ENCODE peak calls at places on chromosomes 4 and X, in ten cellular contexts. E is spleen, T is GM23338, X is transverse colon, Y is HepG2, W is prostate gland, Q is GM12891, C is breast epithelium, B is H1, Z is SK-N-SH. I is an unnamed sample.
A peak's percentile ranks its signal among the peaks of the same experiment; 100 is the strongest.

GRCh38 chr4:5821665-5822358 is 71.1 kb downstream of the CRMP1 start:
- DNase-seq in B (peak; percentile 92), Z (peak; percentile 68), E (peak; percentile 63), C (no peak), W (no peak), X (no peak), Y (no peak), T (peak; percentile 76), Q (no peak), I (no peak)

GRCh38 chr4:24730256-24731001 is 64.9 kb upstream of the SOD3 start:
- DNase-seq in T (no peak), W (no peak), E (no peak), C (no peak), Q (no peak), B (peak; percentile 40), Z (no peak), X (peak; percentile 18), Y (no peak), I (peak; percentile 70)

GRCh38 chr4:37882665-37883296 is 8.1 kb upstream of the TBC1D1 start:
- DNase-seq in Q (no peak), T (peak; percentile 75), Y (no peak), B (no peak), W (peak; percentile 41), Z (no peak), C (no peak), E (no peak), X (no peak), I (no peak)

GRCh38 chr4:6516762-6517161 is 44.3 kb upstream of the PPP2R2C start:
- DNase-seq in X (no peak), E (no peak), Y (no peak), Z (no peak), Q (no peak), T (no peak), W (no peak), C (no peak), B (no peak), I (peak; percentile 22)

GRCh38 chrX:103343105-103343504 is 13.1 kb downstream of the TCEAL7 start:
- DNase-seq in X (peak; percentile 52), C (no peak), B (no peak), Q (no peak), W (peak; percentile 16), Z (peak; percentile 44), E (no peak), Y (no peak), T (peak; percentile 52), I (no peak)

GRCh38 chr4:5982156-5982973 is 35.9 kb downstream of the C4orf50 start:
- DNase-seq in Q (no peak), T (no peak), W (no peak), Z (no peak), Y (no peak), X (no peak), C (no peak), B (no peak), E (no peak), I (peak; percentile 38)

GRCh38 chr4:152731997-152732396 is 47.5 kb downstream of the TIGD4 start:
- DNase-seq in Y (no peak), Z (no peak), E (no peak), C (no peak), B (no peak), Q (no peak), T (no peak), W (no peak), X (no peak), I (no peak)

GRCh38 chr4:111031180-111031579 is 408.3 kb upstream of the PITX2 start:
- DNase-seq in Z (no peak), Y (no peak), Q (no peak), B (no peak), C (no peak), X (no peak), E (no peak), W (no peak), T (no peak), I (no peak)

GRCh38 chr4:134885436-134885835 is 683.8 kb upstream of the PABPC4L start:
- DNase-seq in Y (no peak), B (no peak), Z (no peak), Q (no peak), W (no peak), T (no peak), X (no peak), E (no peak), C (no peak), I (no peak)

GRCh38 chr4:81049310-81049709 is 18.8 kb downstream of the BMP3 start:
- DNase-seq in C (no peak), T (no peak), Y (no peak), W (no peak), Q (no peak), Z (no peak), B (no peak), X (no peak), E (no peak), I (no peak)

GRCh38 chrX:65406532-65406931 is 128.1 kb downstream of the LAS1L start:
- DNase-seq in W (no peak), Y (no peak), Q (no peak), Z (no peak), E (peak; percentile 73), B (peak; percentile 49), C (no peak), T (peak; percentile 23), X (no peak), I (no peak)

GRCh38 chr4:139734201-139734874 is 68.7 kb downstream of the MGST2 start:
- DNase-seq in Y (no peak), W (no peak), Z (no peak), E (no peak), C (peak; percentile 52), Q (no peak), T (no peak), B (no peak), X (no peak), I (peak; percentile 79)

GRCh38 chr4:139734875-139735380 is 69.3 kb downstream of the MGST2 start:
- DNase-seq in X (peak; percentile 74), Q (peak; percentile 73), B (peak; percentile 89), E (peak; percentile 95), Z (peak; percentile 97), Y (no peak), W (peak; percentile 88), C (peak; percentile 80), T (peak; percentile 91), I (peak; percentile 95)

GRCh38 chr4:139736661-139737060 is 71.0 kb downstream of the MGST2 start:
- DNase-seq in E (no peak), X (no peak), W (no peak), B (no peak), T (peak; percentile 25), C (no peak), Z (no peak), Q (no peak), Y (no peak), I (no peak)

GRCh38 chr4:139736257-139736626 is 70.6 kb downstream of the MGST2 start:
- DNase-seq in C (no peak), B (no peak), Z (no peak), E (no peak), W (no peak), Q (no peak), T (peak; percentile 22), Y (no peak), X (no peak), I (peak; percentile 59)

GRCh38 chr4:139735381-139736256 is 70.0 kb downstream of the MGST2 start:
- DNase-seq in E (peak; percentile 84), X (no peak), C (no peak), W (peak; percentile 17), T (peak; percentile 66), B (peak; percentile 66), Z (peak; percentile 94), Y (no peak), Q (peak; percentile 39), I (peak; percentile 74)
- TF ChIP-seq POLR2AphosphoS5 in E (no peak), X (no peak), C (no peak), W (no peak), T (no peak), B (peak; percentile 10), Z (no peak), Y (no peak), Q (no peak), I (no peak)

GRCh38 chr4:26263165-26263564 is 57.6 kb upstream of the RBPJ start:
- DNase-seq in B (no peak), T (peak; percentile 63), E (no peak), Z (peak; percentile 39), Q (no peak), Y (no peak), W (no peak), X (no peak), C (no peak), I (no peak)

GRCh38 chr4:26264109-26264508 is 56.7 kb upstream of the RBPJ start:
- DNase-seq in Q (no peak), E (no peak), X (no peak), C (no peak), Y (no peak), T (no peak), B (no peak), W (no peak), Z (no peak), I (no peak)

GRCh38 chr4:26268246-26268645 is 52.6 kb upstream of the RBPJ start:
- DNase-seq in X (no peak), E (no peak), B (no peak), Y (no peak), C (no peak), W (no peak), T (no peak), Q (no peak), Z (no peak), I (no peak)

GRCh38 chr4:26269038-26269437 is 51.8 kb upstream of the RBPJ start:
- DNase-seq in C (no peak), Q (no peak), B (no peak), Z (no peak), Y (no peak), W (no peak), X (no peak), E (no peak), T (no peak), I (no peak)

DNA sequence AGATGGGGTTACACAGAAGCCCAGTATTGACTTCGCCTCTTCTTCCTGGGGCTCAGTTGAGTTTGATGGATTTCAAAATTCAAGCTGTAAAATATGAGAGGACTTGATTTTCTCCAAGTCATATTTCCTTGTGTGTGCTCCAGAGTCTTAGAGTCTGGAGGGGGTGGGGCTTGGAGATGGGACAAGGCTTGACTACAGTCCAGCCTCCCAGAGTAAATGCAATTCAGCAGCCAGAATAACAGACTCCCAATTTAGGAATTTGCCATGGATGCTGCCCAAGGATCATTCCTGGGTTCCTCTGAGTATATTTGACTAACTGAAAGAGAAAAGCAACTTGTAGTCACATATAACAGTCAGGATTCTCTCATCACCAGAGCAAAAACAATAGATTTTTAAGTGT is 53.7 kb upstream of the RBPJ start:
- DNase-seq in Y (no peak), Q (no peak), Z (no peak), C (peak; percentile 24), X (peak; percentile 47), W (peak; percentile 41), T (no peak), E (no peak), B (no peak), I (peak; percentile 87)
- TF ChIP-seq POLR2AphosphoS5 in Y (no peak), Q (no peak), Z (no peak), C (no peak), X (peak; percentile 21), W (peak; percentile 42), T (no peak), E (no peak), B (no peak), I (peak; percentile 9)

GRCh38 chrX:39550795-39551361 is 546.9 kb downstream of the BCOR start:
- DNase-seq in Q (no peak), Z (no peak), B (no peak), X (no peak), T (no peak), Y (no peak), E (no peak), C (no peak), W (no peak), I (no peak)
- TF ChIP-seq POLR2AphosphoS5 in Q (no peak), Z (no peak), B (no peak), X (no peak), T (no peak), Y (no peak), E (no peak), C (no peak), W (no peak), I (no peak)

GRCh38 chr4:158722291-158722916 is 792 bp downstream of the PPID start:
- DNase-seq in Z (peak; percentile 52), W (no peak), T (peak; percentile 62), E (no peak), X (no peak), C (no peak), B (no peak), Y (peak; percentile 52), Q (no peak), I (no peak)
- TF ChIP-seq POLR2AphosphoS5 in Z (no peak), W (no peak), T (no peak), E (no peak), X (no peak), C (no peak), B (no peak), Y (peak; percentile 47), Q (no peak), I (no peak)

I was measured in sigmoid colon.